ENCODE peak calls at places on chromosomes 11 and 22, in five cellular contexts. T is SK-N-SH, O is HepG2, N is K562, X is GM12878. S is an unnamed sample.

GRCh38 chr22:47193606-47194316 is 431.3 kb downstream of the TBC1D22A start:
- DNase-seq in X (no peak), N (no peak), O (no peak), T (no peak), S (no peak)

GRCh38 chr22:32044913-32045312 is 1.9 kb downstream of the SLC5A1 start:
- DNase-seq in O (no peak), N (no peak), X (no peak), T (peak), S (no peak)

GRCh38 chr11:127274328-127274676 is 273.7 kb upstream of the KIRREL3 start:
- DNase-seq in O (no peak), T (no peak), N (no peak), X (no peak), S (no peak)

GRCh38 chr11:121119444-121119843 is 18.4 kb downstream of the TECTA start:
- DNase-seq in X (no peak), T (peak), O (no peak), N (peak), S (no peak)

GRCh38 chr22:23750374-23750743 is 553 bp downstream of the ZNF70 start:
- DNase-seq in T (no peak), N (no peak), X (no peak), O (no peak), S (no peak)

GRCh38 chr11:74024630-74025029 is 15.7 kb upstream of the UCP3 start:
- DNase-seq in N (no peak), O (no peak), T (no peak), X (no peak), S (no peak)

GRCh38 chr11:61496602-61497400 is 11.7 kb upstream of the LRRC10B start:
- DNase-seq in T (no peak), X (no peak), N (no peak), O (no peak), S (no peak)

GRCh38 chr11:6876325-6876724 is at the start of gene OR10A4:
- DNase-seq in N (no peak), T (no peak), O (no peak), X (no peak), S (no peak)

GRCh38 chr11:61787928-61788491 is 4.4 kb downstream of the TMEM258 start:
- DNase-seq in X (no peak), T (peak), N (peak), O (peak), S (no peak)

GRCh38 chr11:44973634-44974401 is 23.1 kb upstream of the TP53I11 start:
- DNase-seq in X (no peak), N (no peak), O (no peak), T (no peak), S (no peak)

GRCh38 chr11:119743041-119743440 is 14.0 kb upstream of the NECTIN1 start:
- DNase-seq in N (no peak), O (no peak), X (no peak), T (no peak), S (no peak)

GRCh38 chr11:71252434-71252781 is at the start of gene SHANK2:
- DNase-seq in T (peak), N (no peak), O (no peak), X (no peak), S (no peak)

DNA sequence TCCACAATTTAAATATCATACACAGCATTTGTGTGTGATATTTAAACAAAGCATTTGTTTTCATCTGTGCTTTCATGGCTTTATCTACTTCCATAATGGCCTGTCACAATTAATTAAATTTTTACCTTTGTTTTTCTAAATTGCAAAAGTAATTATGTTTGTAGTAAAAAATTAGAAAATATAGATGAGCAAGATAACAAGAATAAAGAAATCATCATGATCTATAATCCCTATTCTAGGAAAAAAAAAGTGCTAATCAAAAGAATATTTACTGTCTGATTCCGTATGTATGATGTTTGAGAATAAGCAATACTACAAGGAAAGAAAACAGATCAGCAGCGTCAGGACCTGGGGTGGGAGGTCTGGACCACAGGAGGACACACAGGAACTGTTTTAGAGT is 149.9 kb downstream of the NCAM1 start:
- DNase-seq in N (no peak), T (peak), O (no peak), X (no peak), S (no peak)
- TF ChIP-seq TAF1 in N (no peak), T (no peak), O (no peak), X (no peak), S (no peak)

GRCh38 chr11:83220279-83220678 is 26.8 kb downstream of the ANKRD42 start:
- DNase-seq in O (no peak), T (no peak), N (no peak), X (no peak), S (no peak)

GRCh38 chr11:83221694-83222093 is 28.2 kb downstream of the ANKRD42 start:
- DNase-seq in N (no peak), X (no peak), O (no peak), T (no peak), S (no peak)

GRCh38 chr11:83219095-83219494 is 25.6 kb downstream of the ANKRD42 start:
- DNase-seq in O (peak), N (no peak), T (peak), X (no peak), S (no peak)

GRCh38 chr11:83223457-83223856 is 29.9 kb downstream of the ANKRD42 start:
- DNase-seq in T (no peak), O (no peak), X (no peak), N (no peak), S (no peak)

DNA sequence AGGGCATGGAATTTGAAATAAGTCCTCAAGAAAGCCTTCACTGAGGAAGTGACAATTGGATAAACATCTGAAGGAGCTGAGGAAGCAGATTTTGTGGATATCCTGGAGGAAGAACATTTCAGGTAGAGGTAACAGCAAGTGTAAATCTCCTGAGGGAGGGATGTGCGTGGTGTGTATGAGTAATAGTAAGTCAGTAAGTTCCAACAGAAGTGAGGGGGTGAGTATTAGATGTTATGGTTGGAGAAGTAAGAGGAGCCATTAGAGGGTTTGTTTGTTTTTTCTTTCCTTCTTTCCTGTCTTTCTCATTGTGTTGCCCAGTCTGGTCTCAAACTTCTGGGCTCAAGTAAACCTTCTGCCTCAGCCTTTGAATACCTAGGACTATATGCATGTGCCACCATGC is 29.0 kb downstream of the ANKRD42 start:
- DNase-seq in N (no peak), O (no peak), X (no peak), T (no peak), S (no peak)
- TF ChIP-seq POLR2AphosphoS5 in N (no peak), O (no peak), X (no peak), T (no peak), S (no peak)

DNA sequence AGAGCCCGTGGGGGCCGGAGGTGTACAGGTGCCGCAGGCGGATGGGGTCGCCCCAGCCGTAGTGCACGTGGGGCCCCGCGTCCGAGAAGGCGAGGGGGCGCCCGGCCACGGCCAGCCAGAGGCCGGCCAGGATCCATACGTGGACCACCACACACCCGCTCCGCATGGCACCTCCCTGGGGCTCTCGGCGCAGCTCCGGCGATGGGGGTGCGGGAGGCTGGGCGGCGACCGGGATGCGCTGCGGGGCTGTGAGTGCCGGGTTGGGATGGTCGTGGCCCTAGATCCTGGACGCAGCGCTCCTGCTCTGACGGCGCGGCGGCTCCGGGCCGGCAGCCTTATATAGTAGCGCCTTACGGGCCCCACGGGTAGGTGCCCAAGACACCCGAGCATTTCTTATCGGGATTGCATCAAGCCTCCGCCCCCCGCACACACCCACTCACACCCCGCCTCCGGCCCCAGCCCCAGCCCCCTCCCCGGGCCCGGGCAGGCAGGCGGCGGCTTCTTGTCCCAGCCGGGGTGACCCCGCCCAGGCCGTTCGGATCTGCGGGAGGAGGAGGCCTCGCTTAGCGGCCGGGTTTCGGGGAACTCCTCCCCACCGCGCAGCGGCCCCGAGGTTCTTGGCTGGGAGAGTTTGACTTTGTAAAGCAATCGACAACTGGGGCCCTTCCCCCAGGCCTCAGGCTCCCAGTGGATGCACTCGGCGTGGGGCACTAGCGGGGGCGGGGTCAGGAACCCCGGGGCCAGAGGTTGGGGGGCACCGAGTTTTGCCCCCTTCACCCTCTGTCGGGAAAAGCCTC is at the start of gene FGF19:
- DNase-seq in T (peak), O (no peak), N (peak), X (no peak), S (no peak)
- TF ChIP-seq TAF1 in T (no peak), O (no peak), N (no peak), X (no peak), S (no peak)

GRCh38 chr11:19617830-19618523 is 94.7 kb upstream of the NAV2 start:
- DNase-seq in X (no peak), N (no peak), O (no peak), T (no peak), S (no peak)

GRCh38 chr11:19615503-19615902 is 97.1 kb upstream of the NAV2 start:
- DNase-seq in X (no peak), N (no peak), T (no peak), O (no peak), S (no peak)

GRCh38 chr11:19614370-19614936 is 98.2 kb upstream of the NAV2 start:
- DNase-seq in O (no peak), T (no peak), N (no peak), X (no peak), S (no peak)
- TF ChIP-seq POLR2AphosphoS5 in O (no peak), T (no peak), N (no peak), X (no peak), S (no peak)

GRCh38 chr22:37092997-37093396 is 16.5 kb downstream of the TMPRSS6 start:
- DNase-seq in O (no peak), T (no peak), X (no peak), N (no peak), S (no peak)

GRCh38 chr22:37094239-37094638 is 15.3 kb downstream of the TMPRSS6 start:
- DNase-seq in X (no peak), T (no peak), N (no peak), O (no peak), S (no peak)

GRCh38 chr22:37091986-37092385 is 17.5 kb downstream of the TMPRSS6 start:
- DNase-seq in T (no peak), O (no peak), N (no peak), X (no peak), S (no peak)

GRCh38 chr22:37098976-37099577 is 10.4 kb downstream of the TMPRSS6 start:
- DNase-seq in T (no peak), X (no peak), O (no peak), N (no peak), S (no peak)

GRCh38 chr22:37095113-37095512 is 14.4 kb downstream of the TMPRSS6 start:
- DNase-seq in O (no peak), X (no peak), N (peak), T (no peak), S (no peak)
- TF ChIP-seq TAF1 in O (no peak), X (no peak), N (no peak), T (no peak), S (no peak)

GRCh38 chr11:64064374-64065140 is 28.8 kb downstream of the FLRT1 start:
- DNase-seq in N (no peak), O (no peak), T (no peak), X (no peak), S (no peak)

GRCh38 chr11:64063741-64064140 is 28.0 kb downstream of the FLRT1 start:
- DNase-seq in T (no peak), O (no peak), X (no peak), N (no peak), S (no peak)

GRCh38 chr11:64060263-64060860 is 24.6 kb downstream of the FLRT1 start:
- DNase-seq in N (no peak), O (no peak), X (no peak), T (no peak), S (no peak)

GRCh38 chr11:64060861-64061444 is 25.2 kb downstream of the FLRT1 start:
- DNase-seq in T (peak), N (peak), O (no peak), X (no peak), S (peak)

DNA sequence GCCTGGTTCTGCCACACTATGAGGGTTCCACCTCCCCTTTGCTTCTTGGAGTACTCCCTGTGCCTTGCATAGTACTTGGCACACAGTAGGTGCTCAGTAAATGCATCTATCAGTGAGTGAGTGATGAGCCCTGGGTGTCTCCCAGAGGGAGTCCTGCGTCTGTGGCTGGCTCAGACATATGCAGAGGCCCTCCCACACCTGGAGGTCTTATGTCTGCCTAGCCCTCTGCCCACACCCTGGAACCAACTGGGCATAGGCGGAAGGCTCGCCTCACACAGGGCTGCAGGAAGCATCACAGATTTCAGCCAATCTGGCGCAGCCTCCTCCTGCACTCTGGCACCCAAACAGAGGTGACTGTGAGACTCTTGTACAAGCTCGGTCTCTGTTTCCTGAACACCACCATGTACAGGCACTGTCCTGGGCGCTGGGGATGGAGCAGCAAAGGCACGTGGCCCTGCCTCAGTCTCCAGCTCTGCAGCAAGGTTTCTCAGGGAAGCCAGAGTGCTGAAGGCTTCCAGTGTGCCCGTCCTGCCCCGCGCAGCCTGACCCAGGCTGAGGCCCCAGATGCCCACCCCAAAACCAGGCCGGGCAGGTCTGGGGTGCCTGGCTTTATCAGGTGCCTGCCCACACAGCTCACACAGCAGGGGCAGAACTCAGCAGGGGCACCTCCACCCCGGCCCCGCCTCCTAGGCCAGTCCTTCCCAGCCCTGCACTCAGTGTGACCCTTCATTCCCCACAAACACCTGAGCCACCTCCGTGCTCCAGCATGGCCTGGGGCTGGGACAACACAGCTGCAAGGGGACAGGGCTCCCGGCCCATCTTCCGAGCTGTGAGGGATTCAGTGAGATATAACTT is 26.7 kb downstream of the FLRT1 start:
- DNase-seq in N (no peak), O (no peak), X (no peak), T (no peak), S (no peak)
- TF ChIP-seq POLR2AphosphoS5 in N (no peak), O (no peak), X (no peak), T (no peak), S (no peak)

DNA sequence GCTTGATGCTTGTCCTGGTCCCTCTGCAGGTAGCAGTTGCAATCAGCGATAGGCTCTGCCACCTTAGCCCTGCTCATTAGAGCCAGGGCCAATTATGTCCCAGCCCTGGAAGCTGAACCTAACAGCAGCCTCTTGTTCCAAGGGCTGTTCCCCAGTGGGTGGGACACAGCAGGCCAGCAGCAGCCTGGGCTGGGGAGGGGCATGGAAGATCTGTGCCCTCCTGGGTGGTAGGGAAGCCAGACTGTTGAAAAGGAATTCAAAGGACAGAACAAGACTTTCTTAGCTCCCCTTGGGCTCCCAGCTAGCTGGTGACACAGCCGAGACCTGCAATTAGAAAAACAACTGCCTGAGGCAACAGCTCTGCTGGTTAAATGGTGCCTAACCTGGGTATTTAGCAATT is 17.4 kb downstream of the DRD2 start:
- DNase-seq in N (no peak), O (no peak), T (peak), X (no peak), S (no peak)
- TF ChIP-seq TAF1 in N (no peak), O (no peak), T (no peak), X (no peak), S (no peak)

GRCh38 chr22:22026157-22026831 is 43.7 kb upstream of the TOP3B start:
- DNase-seq in X (peak), N (peak), T (no peak), O (no peak), S (no peak)

GRCh38 chr22:22024440-22024839 is 41.9 kb upstream of the TOP3B start:
- DNase-seq in O (no peak), T (no peak), X (no peak), N (no peak), S (no peak)

GRCh38 chr22:22027955-22028354 is 45.4 kb upstream of the TOP3B start:
- DNase-seq in X (no peak), O (no peak), N (no peak), T (no peak), S (no peak)

GRCh38 chr22:22023581-22024137 is 41.1 kb upstream of the TOP3B start:
- DNase-seq in N (peak), T (no peak), X (no peak), O (no peak), S (no peak)

DNA sequence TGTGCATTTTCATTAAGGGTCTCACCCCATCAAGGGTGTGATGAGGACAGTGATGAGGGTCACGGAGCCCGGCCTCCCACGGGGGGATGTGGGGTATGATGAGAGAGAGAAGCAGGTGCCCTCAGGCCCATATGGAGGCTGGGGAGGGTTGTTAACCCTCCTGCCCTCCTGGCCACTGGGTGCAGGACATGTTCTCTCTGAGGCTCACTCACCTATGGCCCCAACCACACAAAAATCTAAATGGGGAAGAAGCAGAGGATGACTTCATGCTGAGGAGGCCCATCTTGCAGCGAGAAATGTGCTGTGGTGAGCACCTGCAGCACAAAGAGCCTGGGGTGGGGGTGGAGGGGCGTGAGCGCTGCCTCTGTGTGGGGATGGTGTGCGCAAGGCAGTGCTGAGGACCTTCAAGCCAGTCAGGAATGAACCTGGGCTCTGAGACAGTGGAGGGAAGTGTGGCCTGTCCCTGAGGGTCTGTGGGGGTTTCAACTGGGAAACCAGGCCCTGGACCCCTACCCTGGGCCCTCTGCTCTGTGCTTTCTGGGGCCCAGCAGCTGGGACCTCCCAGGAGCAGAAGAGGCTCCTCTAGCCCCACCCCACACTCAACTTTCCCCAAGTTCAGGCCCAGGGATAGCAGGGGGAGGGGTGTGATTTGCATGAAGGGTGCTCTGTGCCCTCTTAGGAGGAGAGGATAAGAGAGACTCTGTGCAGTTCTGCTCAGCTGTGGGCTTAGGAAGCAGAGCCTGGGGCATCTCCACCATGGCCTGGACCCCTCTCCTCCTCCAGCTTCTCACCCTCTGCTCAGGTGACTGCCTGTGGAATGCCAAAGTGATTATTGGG is 43.0 kb upstream of the TOP3B start:
- DNase-seq in T (no peak), N (no peak), O (no peak), X (no peak), S (no peak)
- TF ChIP-seq POLR2AphosphoS5 in T (no peak), N (no peak), O (no peak), X (peak), S (no peak)

GRCh38 chr11:27244900-27245299 is 118.1 kb downstream of the CCDC34 start:
- DNase-seq in N (no peak), X (no peak), O (no peak), T (no peak), S (no peak)
- TF ChIP-seq TAF1 in N (no peak), X (no peak), O (no peak), T (no peak), S (no peak)

GRCh38 chr11:102230186-102230585 is 87.1 kb upstream of the BIRC3 start:
- DNase-seq in X (no peak), N (no peak), T (no peak), O (no peak), S (no peak)
- TF ChIP-seq POLR2AphosphoS5 in X (no peak), N (no peak), T (no peak), O (no peak), S (no peak)